ENCODE peak calls at places on chromosomes 2 and 18, in seven cellular contexts. W is WERI-Rb-1, V is endothelial cell, E is kidney epithelial cell, U is astrocyte of the spinal cord, S is GM12865, X is colonic mucosa. Y is an unnamed sample.

GRCh38 chr2:233912799-233913423 is 4.3 kb upstream of the TRPM8 start:
- DNase-seq in W (no peak), E (peak), U (peak), V (peak), X (peak), S (peak), Y (peak)

GRCh38 chr2:157336137-157336721 is 10.6 kb upstream of the ERMN start:
- DNase-seq in U (peak), V (peak), E (no peak), S (peak), W (peak), X (peak), Y (peak)

GRCh38 chr2:27356056-27356381 is 545 bp downstream of the GTF3C2 start:
- DNase-seq in U (no peak), X (no peak), W (peak), V (peak), S (no peak), E (no peak), Y (peak)

GRCh38 chr2:44479127-44479887 is 117.6 kb downstream of the CAMKMT start:
- DNase-seq in U (peak), X (peak), V (peak), S (peak), W (peak), E (peak), Y (peak)

GRCh38 chr2:177633111-177633510 is 240.5 kb downstream of the AGPS start:
- DNase-seq in U (no peak), X (no peak), E (no peak), W (no peak), V (no peak), S (no peak), Y (peak)

GRCh38 chr18:78769502-78770113 is 210.0 kb upstream of the SALL3 start:
- DNase-seq in W (no peak), U (no peak), S (no peak), V (no peak), E (no peak), X (peak), Y (no peak)

GRCh38 chr2:59322005-59322404 is 1080.9 kb upstream of the FANCL start:
- DNase-seq in W (no peak), X (no peak), U (no peak), E (no peak), S (peak), V (no peak), Y (no peak)

GRCh38 chr18:47748093-47748796 is 182.2 kb downstream of the SMAD2 start:
- DNase-seq in X (no peak), E (no peak), U (no peak), W (no peak), S (no peak), V (no peak), Y (no peak)

GRCh38 chr2:218301176-218301819 is 9.0 kb upstream of the TMBIM1 start:
- DNase-seq in X (peak), E (peak), U (peak), S (peak), V (peak), W (peak), Y (peak)

GRCh38 chr2:202069189-202070050 is 3.6 kb upstream of the KIAA2012 start:
- DNase-seq in W (peak), X (peak), U (no peak), V (no peak), S (no peak), E (no peak), Y (peak)

GRCh38 chr18:58863539-58864145 is 1.0 kb upstream of the ZNF532 start:
- DNase-seq in W (peak), U (no peak), X (peak), E (no peak), S (peak), V (peak), Y (no peak)

GRCh38 chr18:70194227-70194890 is 11.1 kb downstream of the RTTN start:
- DNase-seq in V (no peak), U (no peak), W (no peak), S (peak), E (no peak), X (no peak), Y (no peak)

GRCh38 chr18:7608174-7608550 is 41.0 kb downstream of the PTPRM start:
- DNase-seq in W (no peak), U (peak), X (no peak), E (no peak), S (no peak), V (no peak), Y (no peak)

GRCh38 chr2:95121150-95121494 is 486 bp downstream of the MRPS5 start:
- DNase-seq in W (no peak), V (no peak), U (peak), E (no peak), X (no peak), S (no peak), Y (no peak)

GRCh38 chr2:219658861-219659260 is 31.4 kb downstream of the SLC4A3 start:
- DNase-seq in X (no peak), E (no peak), U (no peak), V (no peak), S (no peak), W (no peak), Y (no peak)

GRCh38 chr2:8219631-8220393 is 462.0 kb upstream of the ID2 start:
- DNase-seq in S (no peak), W (no peak), X (no peak), E (no peak), V (no peak), U (no peak), Y (no peak)

GRCh38 chr2:108324531-108325256 is 36.0 kb downstream of the SULT1C2 start:
- DNase-seq in V (no peak), S (no peak), E (peak), X (no peak), W (no peak), U (peak), Y (no peak)

GRCh38 chr18:60163622-60164021 is 209.0 kb downstream of the MC4R start:
- DNase-seq in V (no peak), S (no peak), E (no peak), U (no peak), X (no peak), W (no peak), Y (no peak)

GRCh38 chr2:142037051-142037450 is 93.8 kb downstream of the LRP1B start:
- DNase-seq in S (no peak), E (no peak), X (no peak), W (no peak), U (peak), V (no peak), Y (peak)

GRCh38 chr2:226839960-226840359 is 4.1 kb downstream of the RHBDD1 start:
- DNase-seq in E (no peak), U (no peak), W (peak), X (no peak), S (peak), V (no peak), Y (peak)

GRCh38 chr18:3159830-3160229 is 59.9 kb downstream of the MYOM1 start:
- DNase-seq in W (no peak), U (no peak), S (no peak), X (no peak), V (no peak), E (no peak), Y (no peak)

GRCh38 chr2:10028407-10028987 is 14.9 kb upstream of the KLF11 start:
- DNase-seq in S (peak), U (no peak), V (no peak), X (no peak), W (no peak), E (no peak), Y (peak)

GRCh38 chr2:205197468-205198129 is 484.7 kb upstream of the NRP2 start:
- DNase-seq in W (no peak), X (no peak), S (no peak), V (no peak), U (no peak), E (no peak), Y (no peak)

GRCh38 chr2:240583774-240584173 is 2.8 kb upstream of the CAPN10 start:
- DNase-seq in X (no peak), W (no peak), E (no peak), S (no peak), V (no peak), U (no peak), Y (no peak)

GRCh38 chr2:217286833-217287232 is 427.0 kb upstream of the TNP1 start:
- DNase-seq in E (no peak), X (no peak), S (no peak), V (no peak), U (peak), W (no peak), Y (no peak)

GRCh38 chr2:42752299-42752698 is 11.6 kb downstream of the OXER1 start:
- DNase-seq in X (no peak), E (no peak), S (peak), W (no peak), V (no peak), U (no peak), Y (peak)

GRCh38 chr2:176140520-176141317 is 10.6 kb upstream of the HOXD4 start:
- DNase-seq in S (peak), W (peak), V (peak), X (peak), U (peak), E (no peak), Y (peak)

GRCh38 chr18:63207154-63207790 is 112.3 kb downstream of the BCL2 start:
- DNase-seq in W (no peak), V (no peak), U (no peak), E (no peak), S (peak), X (peak), Y (no peak)

GRCh38 chr2:226791056-226791486 is 8.5 kb downstream of the IRS1 start:
- DNase-seq in E (no peak), U (peak), W (peak), S (peak), V (peak), X (peak), Y (no peak)

GRCh38 chr2:1929962-1930361 is 185.6 kb upstream of the PXDN start:
- DNase-seq in S (no peak), V (no peak), X (no peak), W (no peak), E (no peak), U (no peak), Y (no peak)

DNA sequence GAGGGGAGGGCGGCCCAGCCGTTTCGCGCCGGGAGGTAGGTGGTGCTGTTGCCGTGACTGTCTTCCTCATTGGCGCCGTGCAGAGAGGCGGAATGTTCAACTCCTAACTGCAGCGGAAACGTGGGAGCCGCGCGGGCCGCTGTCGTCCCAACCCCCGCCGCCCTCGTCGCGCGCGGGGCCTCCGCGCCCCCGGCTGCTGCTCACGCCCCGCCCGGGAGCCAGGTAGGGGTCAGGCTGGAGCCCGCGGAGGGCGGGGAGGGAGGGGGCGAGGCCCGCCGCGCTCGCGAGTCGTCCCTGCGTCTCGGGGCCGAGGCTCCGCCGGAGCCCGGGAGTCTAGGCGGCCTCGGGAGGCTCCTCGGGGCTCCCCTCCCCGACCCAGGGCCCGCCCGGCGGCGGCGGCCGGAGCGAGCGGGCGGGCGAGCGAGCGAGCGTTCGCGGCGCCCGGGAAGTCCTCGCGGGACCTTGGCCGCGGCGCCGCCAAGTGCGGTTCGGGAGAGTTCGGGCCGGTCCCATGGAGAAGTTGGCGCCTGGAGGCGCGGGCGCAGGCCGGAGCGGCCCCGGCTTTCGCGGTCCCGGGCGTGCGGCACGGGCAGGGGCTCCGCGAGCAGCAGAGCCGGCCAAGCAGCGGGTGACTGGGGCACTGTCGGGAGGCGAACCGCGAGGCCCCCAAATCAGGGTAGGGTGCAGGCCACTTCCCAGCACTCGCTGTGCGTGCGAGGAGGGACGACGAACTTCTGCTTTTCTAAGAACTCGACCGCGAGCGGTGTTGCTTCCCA is at the start of gene MAP3K20:
- DNase-seq in U (peak), E (no peak), V (peak), S (peak), W (peak), X (peak), Y (peak)
- TF ChIP-seq CTCF in U (peak), E (peak), V (no peak), S (peak), W (peak), X (no peak), Y (peak)

GRCh38 chr2:210363261-210363660 is 48.3 kb upstream of the MYL1 start:
- DNase-seq in U (no peak), W (no peak), E (no peak), V (no peak), X (no peak), S (peak), Y (peak)
- TF ChIP-seq CTCF in U (no peak), W (no peak), E (peak), V (no peak), X (no peak), S (no peak), Y (peak)

GRCh38 chr2:12548906-12549305 is 167.8 kb upstream of the TRIB2 start:
- DNase-seq in W (no peak), U (no peak), V (no peak), X (no peak), E (no peak), S (no peak), Y (no peak)

GRCh38 chr2:12544221-12544558 is 172.5 kb upstream of the TRIB2 start:
- DNase-seq in W (no peak), U (no peak), V (no peak), S (peak), X (no peak), E (no peak), Y (no peak)

GRCh38 chr2:12543452-12544220 is 173.1 kb upstream of the TRIB2 start:
- DNase-seq in E (no peak), V (no peak), W (no peak), S (peak), U (peak), X (no peak), Y (no peak)

GRCh38 chr2:12549641-12550040 is 167.1 kb upstream of the TRIB2 start:
- DNase-seq in W (no peak), X (no peak), V (no peak), E (no peak), S (no peak), U (peak), Y (no peak)

DNA sequence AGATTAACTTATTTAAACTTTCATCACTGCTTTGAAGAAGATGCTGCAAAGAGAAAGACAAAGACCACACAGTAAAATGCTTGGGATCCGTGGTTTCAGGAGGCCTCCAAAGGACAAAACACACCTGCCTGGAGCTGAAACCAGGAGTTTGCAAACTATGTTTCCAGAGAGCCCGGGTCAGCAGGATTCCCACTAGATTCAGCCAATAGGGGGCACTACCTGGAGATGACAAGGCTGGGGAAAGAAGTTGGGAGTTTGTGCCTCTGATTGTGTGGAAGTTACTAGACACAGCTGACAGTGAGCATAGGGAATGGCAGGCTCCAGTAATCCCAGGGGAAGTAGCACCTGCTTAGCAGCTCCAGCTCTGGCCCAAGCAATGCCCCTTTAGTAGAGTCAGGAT is 169.0 kb upstream of the TRIB2 start:
- DNase-seq in V (no peak), W (no peak), U (no peak), E (no peak), S (no peak), X (no peak), Y (no peak)
- TF ChIP-seq CTCF in V (peak), W (peak), U (no peak), E (no peak), S (no peak), X (no peak), Y (peak)

GRCh38 chr2:65432227-65433190 is at the start of gene SPRED2:
- DNase-seq in W (peak), V (peak), E (peak), X (peak), U (peak), S (peak), Y (peak)
- TF ChIP-seq CTCF in W (no peak), V (no peak), E (no peak), X (no peak), U (no peak), S (peak), Y (no peak)

GRCh38 chr2:121904656-121905055 is 149.2 kb downstream of the TSN start:
- DNase-seq in V (no peak), S (no peak), E (no peak), W (no peak), U (no peak), X (no peak), Y (no peak)

GRCh38 chr2:121902171-121902591 is 146.7 kb downstream of the TSN start:
- DNase-seq in V (no peak), U (no peak), W (peak), E (no peak), S (no peak), X (no peak), Y (no peak)

GRCh38 chr2:121903037-121903689 is 147.7 kb downstream of the TSN start:
- DNase-seq in E (no peak), V (no peak), S (no peak), U (no peak), W (no peak), X (peak), Y (no peak)

GRCh38 chr2:121900391-121900790 is 144.9 kb downstream of the TSN start:
- DNase-seq in W (no peak), U (no peak), S (no peak), E (no peak), X (no peak), V (no peak), Y (no peak)

GRCh38 chr2:121902616-121903015 is 147.2 kb downstream of the TSN start:
- DNase-seq in U (no peak), X (no peak), E (no peak), S (no peak), V (no peak), W (no peak), Y (no peak)
- TF ChIP-seq CTCF in U (no peak), X (no peak), E (no peak), S (no peak), V (no peak), W (no peak), Y (no peak)

GRCh38 chr18:74310411-74310810 is 5.2 kb upstream of the C18orf63 start:
- DNase-seq in X (no peak), W (peak), S (peak), V (no peak), E (no peak), U (peak), Y (peak)
- TF ChIP-seq CTCF in X (peak), W (peak), S (peak), V (no peak), E (peak), U (peak), Y (peak)

DNA sequence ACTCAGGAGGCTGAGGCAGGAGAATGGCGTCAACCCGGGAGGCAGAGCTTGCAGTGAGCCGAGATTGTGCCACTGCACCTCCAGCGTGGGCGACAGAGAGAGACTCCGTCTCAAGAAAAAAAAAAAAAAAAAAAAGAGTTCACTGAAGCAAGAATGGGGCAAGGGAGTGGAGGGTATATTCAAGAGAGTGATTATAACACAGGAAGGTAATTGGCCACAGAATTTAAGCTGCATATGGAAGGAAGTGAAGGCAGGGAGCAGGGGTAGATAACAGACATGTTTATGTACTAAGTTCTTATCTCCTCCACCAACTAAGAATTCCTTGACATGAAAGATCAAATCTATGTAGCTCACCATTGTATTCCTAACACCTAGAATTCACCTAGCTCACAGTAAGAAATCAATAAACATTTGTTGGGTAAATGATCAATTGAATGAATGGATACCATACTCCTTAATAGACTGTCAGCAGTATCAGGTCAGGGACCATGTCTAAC is 37.3 kb downstream of the GKN2 start:
- DNase-seq in U (no peak), V (no peak), W (no peak), S (no peak), E (no peak), X (no peak), Y (no peak)
- TF ChIP-seq CTCF in U (no peak), V (no peak), W (no peak), S (no peak), E (no peak), X (no peak), Y (no peak)

Y was measured in NB4.